ENCODE peak calls at places on chromosomes 11 and 22, in four cellular contexts. E, A, H and N are unnamed samples.

GRCh38 chr11:1767399-1768140 is 3.8 kb upstream of the CTSD start:
- DNase-seq in E (no peak), A (no peak), H (no peak), N (no peak)

GRCh38 chr11:32068134-32068533 is 22.7 kb upstream of the RCN1 start:
- DNase-seq in E (no peak), A (no peak), H (no peak), N (no peak)

GRCh38 chr11:80855975-80856524 is 1415.2 kb upstream of the TENM4 start:
- DNase-seq in E (no peak), A (no peak), H (no peak), N (no peak)

GRCh38 chr11:26987726-26988125 is 6.2 kb upstream of the FIBIN start:
- DNase-seq in E (peak), A (no peak), H (no peak), N (no peak)

GRCh38 chr11:41935795-41936194 is 476.3 kb upstream of the LRRC4C start:
- DNase-seq in E (no peak), A (no peak), H (no peak), N (no peak)

GRCh38 chr11:102014756-102015155 is 32.5 kb upstream of the CFAP300 start:
- DNase-seq in E (no peak), A (no peak), H (no peak), N (no peak)

GRCh38 chr11:22371188-22371587 is 33.0 kb downstream of the SLC17A6 start:
- DNase-seq in E (no peak), A (no peak), H (no peak), N (no peak)

GRCh38 chr11:69744435-69744834 is 30.7 kb downstream of the FGF4 start:
- DNase-seq in E (peak), A (peak), H (peak), N (peak)

GRCh38 chr22:47059076-47059475 is 296.6 kb downstream of the TBC1D22A start:
- DNase-seq in E (no peak), A (no peak), H (no peak), N (no peak)

GRCh38 chr11:2791139-2791520 is 91.3 kb upstream of the KCNQ1OT1 start:
- DNase-seq in E (no peak), A (no peak), H (no peak), N (peak)

GRCh38 chr11:16099501-16099900 is 256.8 kb downstream of the SOX6 start:
- DNase-seq in E (no peak), A (no peak), H (no peak), N (no peak)

GRCh38 chr11:34165121-34165520 is 59.7 kb downstream of the NAT10 start:
- DNase-seq in E (no peak), A (no peak), H (no peak), N (no peak)

GRCh38 chr11:95835351-95835750 is 45.1 kb downstream of the CEP57 start:
- DNase-seq in E (peak), A (no peak), H (no peak), N (no peak)

GRCh38 chr11:74942073-74942750 is 6.7 kb downstream of the XRRA1 start:
- DNase-seq in E (no peak), A (no peak), H (no peak), N (no peak)

GRCh38 chr11:47004595-47005033 is 68.1 kb downstream of the CSTPP1 start:
- DNase-seq in E (peak), A (no peak), H (no peak), N (no peak)

GRCh38 chr11:1353383-1354124 is 36.2 kb upstream of the BRSK2 start:
- DNase-seq in E (no peak), A (peak), H (no peak), N (no peak)

GRCh38 chr22:37442537-37442936 is 15.3 kb upstream of the ELFN2 start:
- DNase-seq in E (peak), A (no peak), H (no peak), N (no peak)

GRCh38 chr11:4068962-4069361 is 25.6 kb upstream of the RRM1 start:
- DNase-seq in E (no peak), A (no peak), H (no peak), N (no peak)

GRCh38 chr22:24583221-24583971 is 9.5 kb downstream of the LRRC75B start:
- DNase-seq in E (peak), A (no peak), H (no peak), N (no peak)

GRCh38 chr11:118401880-118402590 is 629 bp downstream of the ATP5MG start:
- DNase-seq in E (peak), A (peak), H (no peak), N (no peak)

GRCh38 chr11:62266558-62266957 is 3.4 kb upstream of the SCGB2A2 start:
- DNase-seq in E (peak), A (no peak), H (no peak), N (no peak)

GRCh38 chr22:44357296-44357961 is 44.7 kb upstream of the SHISAL1 start:
- DNase-seq in E (no peak), A (peak), H (no peak), N (no peak)

DNA sequence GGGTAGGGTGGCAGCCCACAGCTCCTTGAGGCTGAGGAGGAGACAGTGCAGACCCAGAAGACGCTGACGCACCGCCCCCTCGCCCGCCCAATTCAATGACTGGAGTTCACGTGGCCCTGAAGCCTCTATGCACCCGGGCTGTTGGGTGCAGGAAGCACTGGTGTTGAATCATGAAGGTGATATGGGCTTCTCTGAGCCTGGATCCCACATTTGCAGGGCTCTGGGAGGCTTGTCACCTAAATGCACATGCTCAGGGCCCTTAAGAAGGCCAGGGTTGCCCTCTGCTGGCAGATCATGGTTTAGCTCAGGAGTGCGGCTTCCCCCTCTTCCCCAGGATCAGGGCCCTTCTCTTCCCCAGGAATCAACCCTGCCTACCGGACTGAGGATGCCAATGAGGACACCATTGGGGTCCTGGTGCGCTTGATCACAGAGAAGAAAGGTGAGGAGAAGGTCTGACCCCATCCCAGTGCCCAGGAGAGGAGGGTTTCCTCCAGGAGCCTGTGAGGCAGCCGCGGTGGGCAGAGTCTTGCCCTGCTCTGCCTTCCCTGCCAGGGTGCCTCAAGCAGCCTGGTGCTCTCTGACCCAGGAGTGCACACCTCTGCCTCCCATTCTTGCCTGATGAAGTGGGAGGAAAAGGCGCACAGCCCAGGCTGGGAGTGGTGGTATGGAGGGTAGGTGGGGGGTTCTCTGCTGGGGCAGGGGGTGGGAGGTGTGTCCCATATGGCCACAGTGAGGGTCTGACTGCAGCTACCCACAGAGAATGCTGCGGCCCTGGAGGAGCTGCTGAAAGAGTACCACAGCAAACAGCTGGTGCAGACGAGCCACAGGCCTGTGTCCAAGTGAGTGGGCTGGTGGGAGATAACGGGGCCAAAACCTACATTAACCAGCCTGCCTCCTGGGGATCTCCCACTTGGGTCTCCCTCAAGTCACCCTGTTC is 17.5 kb downstream of the RELT start:
- DNase-seq in E (peak), A (peak), H (peak), N (peak)
- H2AK5ac ChIP-seq in E (no peak), A (no peak), H (no peak), N (no peak)

DNA sequence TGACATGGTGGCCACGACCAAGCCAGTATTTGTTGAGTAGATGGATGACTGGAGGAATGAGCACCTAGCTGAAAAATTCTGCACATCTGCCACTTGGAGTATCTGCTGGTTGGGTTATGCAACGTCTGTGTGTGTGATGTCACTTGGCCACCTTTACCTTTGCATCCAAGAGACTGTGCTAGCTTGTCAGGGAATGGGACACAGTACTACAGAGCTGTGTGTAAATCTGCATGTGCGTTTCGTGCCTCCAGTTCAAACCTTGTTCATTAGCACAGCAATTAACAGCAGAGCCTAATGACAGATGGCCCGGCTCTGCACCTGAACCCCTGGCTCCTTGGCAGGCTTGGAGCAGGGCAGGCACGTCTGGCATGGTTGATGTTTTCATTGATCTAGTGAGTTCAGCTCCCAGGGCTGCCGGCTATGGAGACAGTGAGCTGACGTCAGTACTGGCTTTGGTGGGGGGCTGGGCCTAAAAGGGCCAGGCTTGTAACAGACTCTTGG is 188.4 kb upstream of the NAV2 start:
- DNase-seq in E (peak), A (peak), H (no peak), N (no peak)
- H3K18ac ChIP-seq in E (no peak), A (no peak), H (no peak), N (no peak)

GRCh38 chr11:7673724-7674434 is 579 bp upstream of the CYB5R2 start:
- DNase-seq in E (no peak), A (peak), H (no peak), N (peak)
- H4K5ac ChIP-seq in E (no peak), A (no peak), H (peak), N (no peak)

DNA sequence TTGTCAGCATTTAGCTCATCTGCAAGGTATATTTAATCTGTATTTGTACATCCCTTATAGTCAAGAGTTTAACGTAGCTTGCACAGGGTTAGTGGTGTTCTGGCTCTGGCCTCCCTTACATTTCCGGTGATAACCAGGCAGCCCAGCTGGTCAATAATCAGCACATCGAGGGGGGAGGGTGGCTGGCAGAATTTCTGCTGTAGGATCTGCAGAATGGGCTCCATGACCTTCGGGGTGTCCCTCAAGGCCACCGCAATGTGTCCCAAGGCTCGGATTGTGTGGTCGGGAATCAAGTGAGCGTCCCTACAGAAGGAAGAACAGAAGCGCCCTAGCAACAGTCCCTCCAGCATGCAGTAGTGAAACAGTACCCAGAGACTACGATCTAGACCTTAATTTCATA is 25.1 kb downstream of the SERPIND1 start:
- DNase-seq in E (no peak), A (no peak), H (no peak), N (no peak)
- H2AK5ac ChIP-seq in E (no peak), A (no peak), H (no peak), N (no peak)

GRCh38 chr11:128512478-128513127 is 74.8 kb downstream of the ETS1 start:
- DNase-seq in E (no peak), A (no peak), H (no peak), N (no peak)
- H3K18ac ChIP-seq in E (no peak), A (no peak), H (no peak), N (no peak)

GRCh38 chr22:40383905-40384304 is 13.5 kb downstream of the SGSM3 start:
- DNase-seq in E (peak), A (peak), H (no peak), N (no peak)

GRCh38 chr22:40377931-40378330 is 7.5 kb downstream of the SGSM3 start:
- DNase-seq in E (no peak), A (no peak), H (no peak), N (no peak)

GRCh38 chr22:40385041-40385782 is 14.8 kb downstream of the SGSM3 start:
- DNase-seq in E (no peak), A (no peak), H (no peak), N (no peak)

GRCh38 chr22:40376149-40376548 is 5.8 kb downstream of the SGSM3 start:
- DNase-seq in E (no peak), A (no peak), H (no peak), N (no peak)

DNA sequence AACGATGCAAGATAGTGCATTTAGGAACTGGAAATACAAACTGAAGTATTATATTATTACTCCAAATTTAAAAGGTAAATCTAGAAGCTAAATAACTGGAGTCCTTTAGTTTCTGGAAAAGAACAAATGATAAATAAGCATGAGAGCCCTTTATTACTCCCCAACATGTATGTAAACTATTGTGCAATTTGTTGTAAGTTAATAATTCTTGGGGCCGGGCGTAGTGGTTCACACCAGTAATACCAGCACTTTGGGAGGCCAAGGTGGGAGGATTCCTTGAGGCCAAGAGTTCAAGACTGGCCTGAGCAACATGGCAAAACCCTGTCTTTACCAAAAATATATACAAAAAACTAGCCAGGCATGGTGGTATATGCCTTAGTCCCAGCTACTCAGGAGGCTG is 11.1 kb downstream of the SGSM3 start:
- DNase-seq in E (no peak), A (no peak), H (no peak), N (no peak)
- H4K5ac ChIP-seq in E (no peak), A (no peak), H (no peak), N (no peak)